ENCODE peak calls at places on chromosomes 1 and 21, in five cellular contexts. Y, W, F, C and L are unnamed samples. For H3K9me3, the result is how much of the 10 kb centered on the place peaks cover.

GRCh38 chr1:69737527-69738176 is 169.9 kb downstream of the LRRC7 start:
- ATAC-seq in Y (peak), W (no peak), F (peak), C (peak), L (peak)

GRCh38 chr1:152035406-152036315 is 1.1 kb downstream of the S100A11 start:
- ATAC-seq in Y (no peak), W (peak), F (peak), C (no peak), L (no peak)

GRCh38 chr1:203627819-203628184 is 1.2 kb downstream of the ATP2B4 start:
- ATAC-seq in Y (peak), W (peak), F (peak), C (no peak), L (peak)

GRCh38 chr1:163562355-163562754 is 240.6 kb downstream of the NUF2 start:
- ATAC-seq in Y (no peak), W (no peak), F (no peak), C (no peak), L (no peak)

GRCh38 chr1:192905049-192905448 is 96.2 kb downstream of the RGS2 start:
- ATAC-seq in Y (no peak), W (no peak), F (no peak), C (peak), L (peak)

GRCh38 chr1:39317910-39318633 is 113.6 kb downstream of the MACF1 start:
- ATAC-seq in Y (peak), W (no peak), F (no peak), C (no peak), L (no peak)

GRCh38 chr1:177645491-177645890 is 324.4 kb downstream of the SEC16B start:
- ATAC-seq in Y (no peak), W (no peak), F (no peak), C (no peak), L (no peak)

GRCh38 chr1:50917796-50918137 is 42.3 kb downstream of the FAF1 start:
- ATAC-seq in Y (no peak), W (no peak), F (no peak), C (no peak), L (no peak)

GRCh38 chr1:169945171-169945570 is 51.5 kb upstream of the SCYL3 start:
- ATAC-seq in Y (no peak), W (no peak), F (no peak), C (no peak), L (peak)

GRCh38 chr1:81126989-81127571 is 673.7 kb upstream of the ADGRL2 start:
- ATAC-seq in Y (no peak), W (no peak), F (no peak), C (no peak), L (no peak)

GRCh38 chr1:118970451-118970850 is 17.7 kb downstream of the TBX15 start:
- ATAC-seq in Y (no peak), W (no peak), F (no peak), C (no peak), L (no peak)

GRCh38 chr1:202433155-202434043 is 84.9 kb downstream of the PPP1R12B start:
- ATAC-seq in Y (peak), W (no peak), F (no peak), C (no peak), L (no peak)

GRCh38 chr1:25577151-25577920 is 33.9 kb downstream of the LDLRAP1 start:
- ATAC-seq in Y (no peak), W (no peak), F (no peak), C (no peak), L (no peak)

GRCh38 chr1:216566809-216567208 is 143.6 kb upstream of the USH2A start:
- ATAC-seq in Y (peak), W (no peak), F (no peak), C (no peak), L (no peak)

GRCh38 chr21:31720330-31720729 is 11.6 kb downstream of the SCAF4 start:
- ATAC-seq in Y (no peak), W (no peak), F (no peak), C (no peak), L (no peak)

GRCh38 chr1:58887059-58887458 is 103.2 kb upstream of the JUN start:
- ATAC-seq in Y (no peak), W (no peak), F (no peak), C (no peak), L (peak)

GRCh38 chr1:201546093-201546492 is 7.2 kb downstream of the NAV1 start:
- ATAC-seq in Y (peak), W (no peak), F (peak), C (no peak), L (no peak)

GRCh38 chr1:54811066-54811465 is 9.9 kb upstream of the TTC22 start:
- ATAC-seq in Y (peak), W (no peak), F (no peak), C (no peak), L (no peak)

GRCh38 chr1:224189561-224189960 is 6.5 kb downstream of the DEGS1 start:
- ATAC-seq in Y (no peak), W (no peak), F (no peak), C (no peak), L (no peak)

GRCh38 chr21:18443085-18443484 is 39.5 kb upstream of the TMPRSS15 start:
- ATAC-seq in Y (no peak), W (peak), F (no peak), C (no peak), L (no peak)

GRCh38 chr1:42990757-42991346 is 32.2 kb upstream of the SLC2A1 start:
- ATAC-seq in Y (no peak), W (no peak), F (no peak), C (no peak), L (no peak)

GRCh38 chr1:104403883-104404282 is 654.2 kb downstream of the AMY1C start:
- ATAC-seq in Y (no peak), W (no peak), F (no peak), C (no peak), L (no peak)

GRCh38 chr1:1899266-1899966 is 8.5 kb upstream of the GNB1 start:
- ATAC-seq in Y (peak), W (no peak), F (peak), C (no peak), L (no peak)
- H3K4me3 ChIP-seq in Y (no peak), W (no peak), F (no peak), C (no peak), L (no peak)

GRCh38 chr1:114345930-114346479 is 165.0 kb downstream of the TRIM33 start:
- ATAC-seq in Y (peak), W (peak), F (peak), C (peak), L (peak)

GRCh38 chr1:114344656-114345055 is 166.3 kb downstream of the TRIM33 start:
- ATAC-seq in Y (no peak), W (no peak), F (no peak), C (no peak), L (no peak)

GRCh38 chr1:114349891-114350605 is 161.0 kb downstream of the TRIM33 start:
- ATAC-seq in Y (no peak), W (no peak), F (no peak), C (no peak), L (no peak)

GRCh38 chr1:114347431-114348209 is 163.4 kb downstream of the TRIM33 start:
- ATAC-seq in Y (no peak), W (no peak), F (no peak), C (no peak), L (no peak)

DNA sequence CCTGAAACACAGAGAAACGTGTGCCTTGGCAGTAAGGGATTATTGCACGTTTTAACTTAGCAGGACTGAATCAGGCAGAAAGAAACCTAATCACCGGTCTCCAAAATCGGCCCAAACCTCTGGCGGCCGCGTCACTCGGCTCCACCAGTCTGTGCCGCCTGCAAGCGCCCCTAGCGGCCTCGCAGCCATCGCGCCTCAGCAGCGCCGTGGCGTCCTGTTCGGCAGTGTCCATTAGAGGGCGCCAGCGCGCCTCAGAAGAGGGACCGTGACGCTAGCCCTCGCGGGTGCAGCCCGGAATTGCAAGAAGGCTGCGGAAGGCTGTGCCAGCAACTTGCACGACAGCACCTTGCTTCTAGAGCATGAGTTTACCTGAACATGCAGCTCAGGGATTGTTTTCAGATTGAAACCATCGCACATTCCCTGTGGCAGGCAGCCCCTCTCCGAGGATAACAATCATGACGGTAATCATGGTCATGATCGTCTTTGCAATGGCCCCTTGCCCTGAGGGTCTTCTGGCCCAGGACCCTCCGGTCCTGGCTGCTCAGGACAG is 164.4 kb downstream of the TRIM33 start:
- ATAC-seq in Y (peak), W (peak), F (peak), C (peak), L (peak)
- TF ChIP-seq POLR2A in Y (no peak), W (no peak), F (no peak), C (peak), L (no peak)

DNA sequence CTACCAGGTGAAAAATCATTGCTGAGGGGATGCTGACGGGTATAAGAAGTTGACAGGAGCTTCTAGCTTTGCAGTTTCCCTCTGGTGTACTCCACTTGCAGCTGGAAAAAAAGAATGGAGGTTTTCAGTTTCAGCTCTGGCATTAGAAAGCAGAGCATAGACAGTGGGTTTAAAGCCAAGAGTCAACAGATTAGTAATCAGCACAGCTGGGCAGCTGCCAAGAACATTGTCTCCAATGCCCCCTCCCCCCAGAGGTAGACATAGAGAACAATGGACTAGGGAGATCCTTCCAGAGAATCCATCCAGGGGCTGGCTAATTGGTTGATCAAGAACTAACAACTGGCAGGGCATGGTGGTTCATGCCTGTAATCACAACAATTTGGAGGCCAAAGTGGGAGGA is 10.1 kb upstream of the ZBTB8B start:
- ATAC-seq in Y (peak), W (no peak), F (peak), C (no peak), L (no peak)
- H3K9me3 ChIP-seq in Y (under half), W (under half), F (under half), C (under half), L (under half)

GRCh38 chr1:161089251-161089924 is at the start of gene NECTIN4:
- ATAC-seq in Y (no peak), W (peak), F (no peak), C (peak), L (no peak)
- H3K4me3 ChIP-seq in Y (no peak), W (peak), F (no peak), C (no peak), L (no peak)

DNA sequence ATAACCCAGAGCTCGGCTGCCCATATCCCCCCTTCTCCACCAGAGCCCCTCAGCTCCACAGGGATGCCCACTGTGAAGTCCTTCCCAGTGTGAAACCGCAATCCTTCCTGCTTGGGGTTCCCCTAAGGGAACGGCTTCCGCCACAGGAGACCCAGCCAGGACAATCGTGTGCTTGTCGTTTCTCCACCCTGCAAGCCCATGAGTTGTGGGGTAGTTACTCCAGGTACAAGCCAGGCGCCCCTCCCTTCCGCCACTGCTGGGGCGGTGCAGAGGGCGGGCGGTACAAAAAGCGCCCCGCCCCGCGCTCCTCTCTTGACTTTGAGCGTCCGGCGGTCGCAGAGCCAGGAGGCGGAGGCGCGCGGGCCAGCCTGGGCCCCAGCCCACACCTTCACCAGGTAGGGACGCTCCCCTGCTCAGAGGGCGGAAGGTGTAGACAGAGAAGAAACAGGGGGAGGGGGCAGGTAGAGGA is at the start of gene TINAGL1:
- ATAC-seq in Y (peak), W (peak), F (no peak), C (peak), L (peak)
- TF ChIP-seq POLR2A in Y (peak), W (no peak), F (no peak), C (peak), L (peak)

DNA sequence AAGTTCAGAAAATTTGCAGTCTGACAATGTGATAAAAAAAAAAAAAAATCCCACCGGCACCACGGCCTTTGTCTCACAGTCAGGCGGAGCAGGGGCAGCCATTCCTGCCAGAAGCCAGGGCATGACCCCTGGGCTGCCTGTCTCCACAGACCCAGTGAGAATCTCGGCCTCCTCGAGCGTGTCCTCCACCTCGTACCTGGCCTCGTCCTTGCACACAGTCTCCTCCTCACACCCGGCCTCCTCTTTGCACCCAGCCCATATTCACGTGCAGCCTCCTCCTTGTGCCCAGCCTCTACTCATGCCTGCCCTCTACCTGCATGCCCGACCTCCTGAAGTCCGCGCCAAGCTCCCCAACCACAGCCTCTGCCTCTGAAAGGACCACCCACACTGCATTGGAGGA is 182.0 kb downstream of the AGBL4 start:
- ATAC-seq in Y (no peak), W (no peak), F (no peak), C (no peak), L (no peak)
- H3K9me3 ChIP-seq in Y (under half), W (half or more), F (under half), C (under half), L (under half)